ENCODE peak calls at places on chromosome 6, in nine cellular contexts. One of them, this sample, is unnamed.

GRCh38 chr6:170114956-170115855 is 175.7 kb downstream of the DLL1 start:
- DNase-seq in progenitor cell of endocrine pancreas: no peak
- DNase-seq in left ventricle myocardium inferior: peak
- DNase-seq in WERI-Rb-1: peak
- DNase-seq in hippocampal formation: no peak
- DNase-seq in NCI-H2029: peak
- DNase-seq in AG10803: no peak
- DNase-seq in coronary artery: peak
- DNase-seq in GM20000: no peak
- DNase-seq in this sample: no peak

GRCh38 chr6:53795702-53796450 is 1.1 kb downstream of the LRRC1 start:
- DNase-seq in hippocampal formation: peak
- DNase-seq in WERI-Rb-1: peak
- DNase-seq in progenitor cell of endocrine pancreas: peak
- DNase-seq in AG10803: no peak
- DNase-seq in GM20000: peak
- DNase-seq in NCI-H2029: no peak
- DNase-seq in coronary artery: peak
- DNase-seq in left ventricle myocardium inferior: peak
- DNase-seq in this sample: no peak

GRCh38 chr6:150282806-150283205 is 86.0 kb upstream of the IYD start:
- DNase-seq in AG10803: peak
- DNase-seq in NCI-H2029: no peak
- DNase-seq in hippocampal formation: no peak
- DNase-seq in left ventricle myocardium inferior: no peak
- DNase-seq in GM20000: no peak
- DNase-seq in coronary artery: no peak
- DNase-seq in progenitor cell of endocrine pancreas: no peak
- DNase-seq in WERI-Rb-1: no peak
- DNase-seq in this sample: no peak

GRCh38 chr6:24774696-24775519 is at the start of gene GMNN:
- DNase-seq in coronary artery: peak
- DNase-seq in WERI-Rb-1: peak
- DNase-seq in left ventricle myocardium inferior: peak
- DNase-seq in progenitor cell of endocrine pancreas: peak
- DNase-seq in NCI-H2029: peak
- DNase-seq in GM20000: peak
- DNase-seq in AG10803: peak
- DNase-seq in hippocampal formation: peak
- DNase-seq in this sample: peak

GRCh38 chr6:150006961-150007464 is 18.3 kb downstream of the RAET1L start:
- DNase-seq in hippocampal formation: no peak
- DNase-seq in progenitor cell of endocrine pancreas: no peak
- DNase-seq in AG10803: no peak
- DNase-seq in WERI-Rb-1: no peak
- DNase-seq in coronary artery: no peak
- DNase-seq in GM20000: peak
- DNase-seq in NCI-H2029: no peak
- DNase-seq in left ventricle myocardium inferior: no peak
- DNase-seq in this sample: no peak

GRCh38 chr6:158191032-158191431 is 22.9 kb downstream of the GTF2H5 start:
- DNase-seq in WERI-Rb-1: no peak
- DNase-seq in coronary artery: no peak
- DNase-seq in AG10803: no peak
- DNase-seq in NCI-H2029: no peak
- DNase-seq in progenitor cell of endocrine pancreas: no peak
- DNase-seq in hippocampal formation: no peak
- DNase-seq in left ventricle myocardium inferior: no peak
- DNase-seq in GM20000: no peak
- DNase-seq in this sample: no peak

GRCh38 chr6:157777344-157777743 is 45.7 kb upstream of the SNX9 start:
- DNase-seq in hippocampal formation: no peak
- DNase-seq in GM20000: no peak
- DNase-seq in left ventricle myocardium inferior: no peak
- DNase-seq in AG10803: no peak
- DNase-seq in WERI-Rb-1: no peak
- DNase-seq in coronary artery: no peak
- DNase-seq in progenitor cell of endocrine pancreas: no peak
- DNase-seq in NCI-H2029: no peak
- DNase-seq in this sample: no peak

GRCh38 chr6:119726086-119726485 is 376.5 kb upstream of the MAN1A1 start:
- DNase-seq in AG10803: no peak
- DNase-seq in left ventricle myocardium inferior: no peak
- DNase-seq in NCI-H2029: no peak
- DNase-seq in GM20000: no peak
- DNase-seq in coronary artery: no peak
- DNase-seq in hippocampal formation: no peak
- DNase-seq in progenitor cell of endocrine pancreas: no peak
- DNase-seq in WERI-Rb-1: no peak
- DNase-seq in this sample: no peak

GRCh38 chr6:22642254-22642653 is 72.9 kb downstream of the HDGFL1 start:
- DNase-seq in coronary artery: no peak
- DNase-seq in progenitor cell of endocrine pancreas: no peak
- DNase-seq in left ventricle myocardium inferior: no peak
- DNase-seq in AG10803: no peak
- DNase-seq in GM20000: no peak
- DNase-seq in hippocampal formation: no peak
- DNase-seq in WERI-Rb-1: no peak
- DNase-seq in NCI-H2029: no peak
- DNase-seq in this sample: no peak

GRCh38 chr6:157280947-157281346 is 42.4 kb downstream of the TMEM242 start:
- DNase-seq in hippocampal formation: no peak
- DNase-seq in left ventricle myocardium inferior: no peak
- DNase-seq in AG10803: no peak
- DNase-seq in coronary artery: no peak
- DNase-seq in progenitor cell of endocrine pancreas: no peak
- DNase-seq in GM20000: no peak
- DNase-seq in WERI-Rb-1: no peak
- DNase-seq in NCI-H2029: no peak
- DNase-seq in this sample: no peak

GRCh38 chr6:130574146-130574545 is 208.3 kb downstream of the TMEM200A start:
- DNase-seq in left ventricle myocardium inferior: no peak
- DNase-seq in GM20000: no peak
- DNase-seq in NCI-H2029: no peak
- DNase-seq in AG10803: no peak
- DNase-seq in hippocampal formation: no peak
- DNase-seq in progenitor cell of endocrine pancreas: no peak
- DNase-seq in coronary artery: no peak
- DNase-seq in WERI-Rb-1: no peak
- DNase-seq in this sample: no peak

GRCh38 chr6:63487123-63487813 is 85.0 kb upstream of the LOC128125822 start:
- DNase-seq in coronary artery: no peak
- DNase-seq in AG10803: no peak
- DNase-seq in WERI-Rb-1: no peak
- DNase-seq in GM20000: no peak
- DNase-seq in hippocampal formation: no peak
- DNase-seq in NCI-H2029: no peak
- DNase-seq in progenitor cell of endocrine pancreas: no peak
- DNase-seq in left ventricle myocardium inferior: no peak
- DNase-seq in this sample: no peak

GRCh38 chr6:113564401-113565161 is 292.6 kb upstream of the MARCKS start:
- DNase-seq in left ventricle myocardium inferior: peak
- DNase-seq in progenitor cell of endocrine pancreas: peak
- DNase-seq in AG10803: peak
- DNase-seq in coronary artery: peak
- DNase-seq in NCI-H2029: peak
- DNase-seq in WERI-Rb-1: peak
- DNase-seq in hippocampal formation: peak
- DNase-seq in GM20000: peak
- DNase-seq in this sample: peak

GRCh38 chr6:84853901-84854300 is 89.5 kb upstream of the TBX18 start:
- DNase-seq in left ventricle myocardium inferior: no peak
- DNase-seq in GM20000: no peak
- DNase-seq in progenitor cell of endocrine pancreas: no peak
- DNase-seq in WERI-Rb-1: no peak
- DNase-seq in NCI-H2029: no peak
- DNase-seq in hippocampal formation: no peak
- DNase-seq in AG10803: no peak
- DNase-seq in coronary artery: no peak
- DNase-seq in this sample: no peak

GRCh38 chr6:2157441-2158127 is 87.8 kb downstream of the GMDS start:
- DNase-seq in left ventricle myocardium inferior: no peak
- DNase-seq in AG10803: peak
- DNase-seq in GM20000: peak
- DNase-seq in hippocampal formation: no peak
- DNase-seq in coronary artery: no peak
- DNase-seq in NCI-H2029: no peak
- DNase-seq in WERI-Rb-1: no peak
- DNase-seq in progenitor cell of endocrine pancreas: no peak
- DNase-seq in this sample: no peak

GRCh38 chr6:26064619-26065257 is 22.5 kb upstream of the HFE start:
- DNase-seq in AG10803: peak
- DNase-seq in progenitor cell of endocrine pancreas: no peak
- DNase-seq in hippocampal formation: no peak
- DNase-seq in GM20000: no peak
- DNase-seq in WERI-Rb-1: peak
- DNase-seq in coronary artery: no peak
- DNase-seq in left ventricle myocardium inferior: no peak
- DNase-seq in NCI-H2029: peak
- DNase-seq in this sample: no peak

GRCh38 chr6:78598966-78599365 is 268.4 kb upstream of the IRAK1BP1 start:
- DNase-seq in left ventricle myocardium inferior: no peak
- DNase-seq in WERI-Rb-1: no peak
- DNase-seq in hippocampal formation: no peak
- DNase-seq in AG10803: peak
- DNase-seq in coronary artery: no peak
- DNase-seq in GM20000: no peak
- DNase-seq in progenitor cell of endocrine pancreas: no peak
- DNase-seq in NCI-H2029: no peak
- DNase-seq in this sample: no peak

GRCh38 chr6:169188051-169188863 is 65.4 kb downstream of the THBS2 start:
- DNase-seq in AG10803: peak
- DNase-seq in hippocampal formation: no peak
- DNase-seq in NCI-H2029: no peak
- DNase-seq in coronary artery: no peak
- DNase-seq in left ventricle myocardium inferior: no peak
- DNase-seq in WERI-Rb-1: no peak
- DNase-seq in GM20000: no peak
- DNase-seq in progenitor cell of endocrine pancreas: no peak
- DNase-seq in this sample: peak

GRCh38 chr6:90496617-90497016 is 90.3 kb downstream of the MAP3K7 start:
- DNase-seq in NCI-H2029: no peak
- DNase-seq in left ventricle myocardium inferior: no peak
- DNase-seq in WERI-Rb-1: no peak
- DNase-seq in GM20000: no peak
- DNase-seq in coronary artery: no peak
- DNase-seq in AG10803: no peak
- DNase-seq in hippocampal formation: no peak
- DNase-seq in progenitor cell of endocrine pancreas: no peak
- DNase-seq in this sample: no peak

GRCh38 chr6:116662186-116662585 is 6.4 kb downstream of the ZUP1 start:
- DNase-seq in GM20000: no peak
- DNase-seq in NCI-H2029: no peak
- DNase-seq in hippocampal formation: no peak
- DNase-seq in WERI-Rb-1: no peak
- DNase-seq in progenitor cell of endocrine pancreas: no peak
- DNase-seq in coronary artery: no peak
- DNase-seq in AG10803: no peak
- DNase-seq in left ventricle myocardium inferior: no peak
- DNase-seq in this sample: no peak

GRCh38 chr6:1612902-1613301 is 3.2 kb downstream of the FOXC1 start:
- DNase-seq in left ventricle myocardium inferior: no peak
- DNase-seq in GM20000: peak
- DNase-seq in AG10803: peak
- DNase-seq in NCI-H2029: no peak
- DNase-seq in coronary artery: no peak
- DNase-seq in WERI-Rb-1: no peak
- DNase-seq in hippocampal formation: no peak
- DNase-seq in progenitor cell of endocrine pancreas: no peak
- DNase-seq in this sample: no peak

GRCh38 chr6:56911847-56912246 is 43.1 kb upstream of the BEND6 start:
- DNase-seq in WERI-Rb-1: no peak
- DNase-seq in coronary artery: no peak
- DNase-seq in GM20000: no peak
- DNase-seq in left ventricle myocardium inferior: no peak
- DNase-seq in progenitor cell of endocrine pancreas: no peak
- DNase-seq in NCI-H2029: no peak
- DNase-seq in hippocampal formation: no peak
- DNase-seq in AG10803: peak
- DNase-seq in this sample: no peak

GRCh38 chr6:26329763-26330511 is 35.1 kb upstream of the BTN3A2 start:
- DNase-seq in left ventricle myocardium inferior: no peak
- DNase-seq in GM20000: no peak
- DNase-seq in progenitor cell of endocrine pancreas: no peak
- DNase-seq in coronary artery: no peak
- DNase-seq in hippocampal formation: no peak
- DNase-seq in AG10803: peak
- DNase-seq in WERI-Rb-1: peak
- DNase-seq in NCI-H2029: peak
- DNase-seq in this sample: no peak

GRCh38 chr6:34142599-34142998 is 3.3 kb downstream of the GRM4 start:
- DNase-seq in coronary artery: no peak
- DNase-seq in hippocampal formation: no peak
- DNase-seq in AG10803: no peak
- DNase-seq in NCI-H2029: no peak
- DNase-seq in GM20000: no peak
- DNase-seq in progenitor cell of endocrine pancreas: no peak
- DNase-seq in WERI-Rb-1: peak
- DNase-seq in left ventricle myocardium inferior: no peak
- DNase-seq in this sample: no peak

GRCh38 chr6:149492798-149493165 is 8.0 kb upstream of the ZC3H12D start:
- DNase-seq in coronary artery: no peak
- DNase-seq in NCI-H2029: no peak
- DNase-seq in hippocampal formation: no peak
- DNase-seq in left ventricle myocardium inferior: no peak
- DNase-seq in AG10803: no peak
- DNase-seq in WERI-Rb-1: no peak
- DNase-seq in GM20000: no peak
- DNase-seq in progenitor cell of endocrine pancreas: no peak
- DNase-seq in this sample: no peak

GRCh38 chr6:88492824-88493223 is 326.7 kb upstream of the CNR1 start:
- DNase-seq in coronary artery: no peak
- DNase-seq in GM20000: no peak
- DNase-seq in NCI-H2029: no peak
- DNase-seq in WERI-Rb-1: peak
- DNase-seq in hippocampal formation: no peak
- DNase-seq in left ventricle myocardium inferior: no peak
- DNase-seq in progenitor cell of endocrine pancreas: no peak
- DNase-seq in AG10803: peak
- DNase-seq in this sample: no peak

GRCh38 chr6:166693880-166694279 is 66.8 kb upstream of the RPS6KA2 start:
- DNase-seq in coronary artery: no peak
- DNase-seq in NCI-H2029: no peak
- DNase-seq in AG10803: no peak
- DNase-seq in hippocampal formation: no peak
- DNase-seq in left ventricle myocardium inferior: no peak
- DNase-seq in GM20000: no peak
- DNase-seq in progenitor cell of endocrine pancreas: no peak
- DNase-seq in WERI-Rb-1: no peak
- DNase-seq in this sample: no peak

GRCh38 chr6:104711371-104711770 is 148.3 kb downstream of the HACE1 start:
- DNase-seq in hippocampal formation: no peak
- DNase-seq in NCI-H2029: peak
- DNase-seq in WERI-Rb-1: peak
- DNase-seq in progenitor cell of endocrine pancreas: no peak
- DNase-seq in GM20000: no peak
- DNase-seq in AG10803: peak
- DNase-seq in coronary artery: no peak
- DNase-seq in left ventricle myocardium inferior: no peak
- DNase-seq in this sample: peak

GRCh38 chr6:31865205-31866118 is 2.8 kb upstream of the NEU1 start:
- DNase-seq in WERI-Rb-1: no peak
- DNase-seq in AG10803: no peak
- DNase-seq in progenitor cell of endocrine pancreas: no peak
- DNase-seq in left ventricle myocardium inferior: no peak
- DNase-seq in hippocampal formation: no peak
- DNase-seq in coronary artery: no peak
- DNase-seq in NCI-H2029: no peak
- DNase-seq in GM20000: no peak
- DNase-seq in this sample: no peak

GRCh38 chr6:151692216-151692615 is 115.3 kb upstream of the ESR1 start:
- DNase-seq in NCI-H2029: no peak
- DNase-seq in hippocampal formation: no peak
- DNase-seq in GM20000: no peak
- DNase-seq in AG10803: no peak
- DNase-seq in progenitor cell of endocrine pancreas: no peak
- DNase-seq in left ventricle myocardium inferior: no peak
- DNase-seq in WERI-Rb-1: no peak
- DNase-seq in coronary artery: no peak
- DNase-seq in this sample: no peak

GRCh38 chr6:26118999-26119398 is 31.8 kb downstream of the HFE start:
- DNase-seq in WERI-Rb-1: no peak
- DNase-seq in hippocampal formation: peak
- DNase-seq in left ventricle myocardium inferior: no peak
- DNase-seq in NCI-H2029: peak
- DNase-seq in AG10803: no peak
- DNase-seq in GM20000: no peak
- DNase-seq in progenitor cell of endocrine pancreas: no peak
- DNase-seq in coronary artery: no peak
- DNase-seq in this sample: no peak